ENCODE peak calls at places on chromosomes 16 and 17, in four cellular contexts. Q is fibroblast of lung, K is HCT116, C is IMR-90. Y is an unnamed sample.
A peak's percentile ranks its signal among the peaks of the same experiment; 100 is the strongest.

GRCh38 chr17:30113213-30113612 is 3.4 kb upstream of the NSRP1 start:
- DNase-seq in C (no peak), Q (no peak), K (no peak), Y (no peak)

GRCh38 chr17:73209436-73209835 is 16.6 kb downstream of the COG1 start:
- DNase-seq in C (no peak), K (no peak), Q (no peak), Y (no peak)

GRCh38 chr16:69820926-69821541 is 58.9 kb downstream of the WWP2 start:
- DNase-seq in C (peak; percentile 24), Q (peak; percentile 66), K (no peak), Y (peak; percentile 40)

GRCh38 chr16:8173111-8173644 is 417.1 kb downstream of the TMEM114 start:
- DNase-seq in C (peak; percentile 28), K (peak; percentile 23), Q (peak; percentile 5), Y (peak; percentile 6)

GRCh38 chr17:55577011-55577586 is 65.8 kb upstream of the SMIM36 start:
- DNase-seq in K (no peak), C (peak; percentile 84), Q (peak; percentile 77), Y (peak; percentile 78)

GRCh38 chr17:35726609-35727460 is 4.6 kb upstream of the RASL10B start:
- DNase-seq in C (peak; percentile 88), K (no peak), Q (peak; percentile 93), Y (peak; percentile 62)

GRCh38 chr17:65079489-65079900 is 23.0 kb upstream of the GNA13 start:
- DNase-seq in K (no peak), Q (no peak), C (no peak), Y (no peak)

GRCh38 chr16:20868890-20869289 is 31.3 kb downstream of the DCUN1D3 start:
- DNase-seq in C (peak; percentile 57), Q (peak; percentile 82), K (no peak), Y (peak; percentile 51)

GRCh38 chr16:31367875-31368274 is 12.9 kb downstream of the ITGAX start:
- DNase-seq in Q (no peak), C (no peak), K (no peak), Y (no peak)

GRCh38 chr17:55390364-55390977 is 31.2 kb downstream of the MMD start:
- DNase-seq in Q (peak; percentile 57), K (no peak), C (no peak), Y (no peak)

GRCh38 chr16:75113046-75113491 is 3.5 kb downstream of the LDHD start:
- DNase-seq in Q (no peak), C (no peak), K (no peak), Y (no peak)

GRCh38 chr17:30290696-30291570 is 811 bp downstream of the BLMH start:
- DNase-seq in K (no peak), C (peak; percentile 21), Q (peak; percentile 29), Y (no peak)

GRCh38 chr17:33786478-33786877 is 468.6 kb upstream of the CCL2 start:
- DNase-seq in Q (no peak), C (no peak), K (no peak), Y (no peak)

GRCh38 chr16:83878838-83879237 is 20.1 kb upstream of the MLYCD start:
- DNase-seq in Q (peak; percentile 70), C (peak; percentile 60), K (peak; percentile 52), Y (peak; percentile 32)

GRCh38 chr16:65876200-65876498 is 490.3 kb upstream of the CDH5 start:
- DNase-seq in C (peak; percentile 51), K (no peak), Q (no peak), Y (peak; percentile 14)

GRCh38 chr16:87860553-87861299 is 8.6 kb downstream of the SLC7A5 start:
- DNase-seq in K (no peak), Q (peak; percentile 78), C (peak; percentile 78), Y (peak; percentile 78)

GRCh38 chr17:64084086-64084939 is 45.6 kb downstream of the ERN1 start:
- DNase-seq in K (no peak), C (peak; percentile 43), Q (peak; percentile 46), Y (peak; percentile 54)

GRCh38 chr16:87286839-87287626 is 30.2 kb downstream of the C16orf95 start:
- DNase-seq in Q (no peak), K (no peak), C (no peak), Y (no peak)

GRCh38 chr17:21275047-21275578 is 9.4 kb upstream of the MAP2K3 start:
- DNase-seq in C (no peak), K (no peak), Q (no peak), Y (no peak)

GRCh38 chr17:45405250-45406086 is 27.2 kb downstream of the ARHGAP27 start:
- DNase-seq in K (no peak), C (no peak), Q (no peak), Y (no peak)

GRCh38 chr17:4420692-4421131 is 13.0 kb upstream of the SPNS3 start:
- DNase-seq in Q (peak; percentile 81), K (peak; percentile 71), C (peak; percentile 74), Y (peak; percentile 28)

GRCh38 chr17:40648326-40648968 is 829 bp upstream of the SMARCE1 start:
- DNase-seq in C (peak; percentile 19), K (no peak), Q (peak; percentile 40), Y (peak; percentile 18)

GRCh38 chr16:14608604-14609003 is 21.5 kb downstream of the PARN start:
- DNase-seq in Q (no peak), C (no peak), K (no peak), Y (no peak)

GRCh38 chr17:4950757-4951204 is at the start of gene ENO3:
- DNase-seq in K (no peak), C (no peak), Q (no peak), Y (no peak)

GRCh38 chr16:20760346-20760745 is 3.5 kb upstream of the ACSM3 start:
- DNase-seq in K (no peak), Q (no peak), C (no peak), Y (no peak)

GRCh38 chr17:61601297-61601696 is 10.3 kb upstream of the NACA2 start:
- DNase-seq in Q (no peak), C (no peak), K (no peak), Y (no peak)

GRCh38 chr16:2689968-2690830 is 7.9 kb downstream of the KCTD5 start:
- DNase-seq in K (no peak), C (no peak), Q (no peak), Y (peak; percentile 35)

GRCh38 chr17:4768281-4768680 is 3.4 kb upstream of the TM4SF5 start:
- DNase-seq in Q (no peak), K (no peak), C (no peak), Y (no peak)

GRCh38 chr17:34668206-34668605 is 88.8 kb downstream of the TMEM132E start:
- DNase-seq in K (no peak), C (no peak), Q (no peak), Y (no peak)

GRCh38 chr16:979859-980594 is 1.5 kb upstream of the SOX8 start:
- DNase-seq in C (no peak), Q (no peak), K (no peak), Y (no peak)

GRCh38 chr17:63785556-63785955 is 11.6 kb downstream of the DDX42 start:
- DNase-seq in C (peak; percentile 78), K (no peak), Q (peak; percentile 31), Y (peak; percentile 71)

GRCh38 chr17:36002631-36003030 is 1.3 kb upstream of the CCL15 start:
- DNase-seq in Q (no peak), K (no peak), C (no peak), Y (no peak)

GRCh38 chr16:30395155-30395991 is at the start of gene ZNF48:
- DNase-seq in C (peak; percentile 90), Q (peak; percentile 90), K (peak; percentile 77), Y (peak; percentile 84)

DNA sequence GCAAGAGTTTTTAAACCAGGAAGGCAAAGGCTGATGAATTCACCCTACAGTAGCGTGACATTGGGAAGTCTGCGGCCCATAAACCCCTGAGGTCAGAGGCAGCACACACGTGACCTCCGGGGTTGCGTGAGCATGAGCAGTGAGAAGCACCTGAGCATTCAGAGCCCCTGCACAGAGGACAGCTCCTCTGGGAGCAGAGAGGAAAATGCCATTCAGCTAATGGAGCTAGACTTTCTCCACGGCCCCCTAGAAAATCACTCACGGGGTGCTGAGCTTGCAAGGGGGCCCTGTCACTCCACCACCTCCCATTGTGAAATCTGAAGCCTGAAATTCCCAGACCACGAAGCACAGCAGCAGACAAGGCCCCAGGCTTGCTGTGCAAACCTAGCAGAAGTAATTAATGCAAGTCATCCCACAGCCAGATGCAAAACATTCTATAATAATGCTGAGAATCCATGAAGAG is 114.9 kb upstream of the RCVRN start:
- DNase-seq in K (no peak), Q (no peak), C (no peak), Y (no peak)
- TF ChIP-seq CTCF in K (no peak), Q (no peak), C (no peak), Y (no peak)

DNA sequence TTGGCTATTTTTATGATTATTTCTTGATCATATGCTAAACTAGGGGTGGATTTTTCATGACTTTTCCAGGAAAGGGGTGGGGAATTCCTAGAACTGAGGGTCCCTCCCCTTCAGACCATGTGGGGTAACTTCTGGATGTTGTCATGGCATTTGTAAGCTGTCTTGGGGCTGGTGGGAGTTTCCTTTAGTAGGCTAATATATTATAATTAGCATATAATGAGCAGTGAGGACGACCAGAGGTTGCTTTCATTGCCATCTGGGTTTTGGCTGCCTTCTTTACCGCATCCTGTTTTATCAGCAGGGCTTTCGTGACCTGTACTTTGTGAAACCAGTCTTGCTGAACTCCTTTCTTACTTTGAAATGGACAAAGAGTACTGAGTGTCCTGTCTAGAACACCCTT is 40.4 kb upstream of the ABCA5 start:
- DNase-seq in C (no peak), Q (no peak), K (no peak), Y (no peak)
- H2AFZ ChIP-seq in C (no peak overlapping the region), Q (no peak overlapping the region), K (no peak overlapping the region), Y (no peak overlapping the region)

GRCh38 chr17:8618825-8619224 is 11.7 kb downstream of the MYH10 start:
- DNase-seq in K (no peak), C (no peak), Q (no peak), Y (no peak)

GRCh38 chr17:8619294-8619693 is 11.2 kb downstream of the MYH10 start:
- DNase-seq in K (no peak), C (no peak), Q (no peak), Y (no peak)

GRCh38 chr17:8621585-8621984 is 8.9 kb downstream of the MYH10 start:
- DNase-seq in K (no peak), C (peak; percentile 59), Q (peak; percentile 45), Y (peak; percentile 65)

GRCh38 chr17:8623591-8623990 is 6.9 kb downstream of the MYH10 start:
- DNase-seq in C (no peak), Q (no peak), K (no peak), Y (peak; percentile 81)

DNA sequence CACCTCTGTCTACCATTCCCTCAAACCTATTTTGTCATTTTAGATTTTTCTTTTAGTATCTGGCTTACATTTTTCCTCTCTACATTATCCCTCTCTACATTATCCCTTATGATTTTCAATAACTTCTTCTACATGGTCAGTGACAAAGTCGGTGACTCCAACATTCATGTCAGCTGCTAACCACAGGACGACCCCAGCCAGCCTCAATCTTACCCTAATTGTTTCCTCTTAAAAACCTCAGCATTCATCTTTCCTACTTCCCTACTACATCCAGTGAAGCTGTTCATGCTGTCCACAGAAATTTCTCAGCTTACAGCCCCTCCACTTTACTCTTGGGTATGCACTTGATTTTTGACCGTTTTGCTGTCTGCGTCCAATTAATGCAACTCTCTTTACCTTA is 8.3 kb downstream of the MYH10 start:
- DNase-seq in Q (no peak), K (no peak), C (no peak), Y (no peak)
- H3K9me3 ChIP-seq in Q (no peaks in the 10 kb centered on the region), K (no peaks in the 10 kb centered on the region), C (no peaks in the 10 kb centered on the region), Y (no peaks in the 10 kb centered on the region)

GRCh38 chr17:81884968-81885367 is 6.4 kb downstream of the ALYREF start:
- DNase-seq in Q (no peak), C (no peak), K (no peak), Y (no peak)

GRCh38 chr17:81884520-81884919 is 6.9 kb downstream of the ALYREF start:
- DNase-seq in Q (no peak), C (no peak), K (no peak), Y (no peak)

GRCh38 chr17:81885454-81885853 is 5.9 kb downstream of the ALYREF start:
- DNase-seq in C (no peak), Q (no peak), K (no peak), Y (no peak)

GRCh38 chr17:81888105-81888987 is 3.0 kb downstream of the ALYREF start:
- DNase-seq in K (no peak), Q (no peak), C (no peak), Y (no peak)

GRCh38 chr17:81885869-81886548 is 5.4 kb downstream of the ALYREF start:
- DNase-seq in C (no peak), Q (no peak), K (no peak), Y (peak; percentile 55)
- TF ChIP-seq CTCF in C (no peak), Q (no peak), K (no peak), Y (no peak)

Y was measured in astrocyte.